ENCODE peak calls at places on chromosomes 12 and 14, in nine cellular contexts. U is dorsolateral prefrontal cortex, N is GM12865, V is astrocyte of the cerebellum, J is neural crest cell, K is epithelial cell of esophagus, Z is H9, M is progenitor cell of endocrine pancreas, Y is GM23338. L is an unnamed sample.

GRCh38 chr12:42819801-42820200 is 230.3 kb upstream of the PRICKLE1 start:
- DNase-seq in Z (no peak), J (no peak), Y (no peak), K (no peak), V (no peak), N (no peak), M (no peak), U (no peak), L (no peak)

GRCh38 chr12:51368640-51369517 is 22.3 kb downstream of the GALNT6 start:
- DNase-seq in V (peak; percentile 20), M (no peak), N (peak; percentile 98), Z (peak; percentile 82), U (no peak), Y (peak; percentile 55), K (no peak), J (no peak), L (no peak)

GRCh38 chr12:45327823-45328383 is 112.0 kb downstream of the ANO6 start:
- DNase-seq in K (peak; percentile 16), M (no peak), U (no peak), N (no peak), J (no peak), Z (no peak), Y (peak; percentile 23), V (no peak), L (no peak)

GRCh38 chr12:124564232-124564958 is 3.0 kb downstream of the NCOR2 start:
- DNase-seq in Z (no peak), J (no peak), N (no peak), V (no peak), K (no peak), M (no peak), U (no peak), Y (peak; percentile 57), L (no peak)

GRCh38 chr14:21090194-21090939 is 8.1 kb downstream of the ZNF219 start:
- DNase-seq in Y (peak; percentile 87), J (no peak), K (no peak), U (no peak), M (no peak), Z (peak; percentile 75), V (no peak), N (no peak), L (no peak)

GRCh38 chr14:81776531-81776930 is 242.9 kb upstream of the SEL1L start:
- DNase-seq in M (no peak), U (no peak), J (no peak), K (no peak), N (no peak), V (no peak), Z (no peak), Y (no peak), L (no peak)

GRCh38 chr12:25689996-25690501 is 137.0 kb upstream of the LMNTD1 start:
- DNase-seq in U (no peak), K (peak; percentile 53), M (no peak), J (no peak), Z (no peak), Y (no peak), V (no peak), N (no peak), L (no peak)

GRCh38 chr14:100531152-100531551 is 56.1 kb downstream of the BEGAIN start:
- DNase-seq in N (no peak), J (no peak), Y (no peak), K (no peak), M (no peak), Z (no peak), V (no peak), U (peak; percentile 9), L (no peak)

GRCh38 chr12:22163594-22163993 is 117.6 kb downstream of the CMAS start:
- DNase-seq in Y (no peak), Z (no peak), V (no peak), J (no peak), N (no peak), M (no peak), U (no peak), K (no peak), L (no peak)

GRCh38 chr14:24310666-24311604 is at the start of gene LTB4R:
- DNase-seq in N (peak; percentile 87), Z (no peak), U (no peak), M (no peak), Y (peak; percentile 79), J (no peak), K (peak; percentile 70), V (peak; percentile 42), L (no peak)

GRCh38 chr12:121809712-121810116 is 5.9 kb downstream of the SETD1B start:
- DNase-seq in Z (no peak), M (no peak), Y (no peak), K (no peak), J (no peak), U (no peak), N (no peak), V (no peak), L (no peak)

GRCh38 chr14:58398895-58399294 is 3.2 kb downstream of the TOMM20L start:
- DNase-seq in K (no peak), N (no peak), U (no peak), V (no peak), Y (no peak), Z (no peak), J (no peak), M (no peak), L (no peak)

DNA sequence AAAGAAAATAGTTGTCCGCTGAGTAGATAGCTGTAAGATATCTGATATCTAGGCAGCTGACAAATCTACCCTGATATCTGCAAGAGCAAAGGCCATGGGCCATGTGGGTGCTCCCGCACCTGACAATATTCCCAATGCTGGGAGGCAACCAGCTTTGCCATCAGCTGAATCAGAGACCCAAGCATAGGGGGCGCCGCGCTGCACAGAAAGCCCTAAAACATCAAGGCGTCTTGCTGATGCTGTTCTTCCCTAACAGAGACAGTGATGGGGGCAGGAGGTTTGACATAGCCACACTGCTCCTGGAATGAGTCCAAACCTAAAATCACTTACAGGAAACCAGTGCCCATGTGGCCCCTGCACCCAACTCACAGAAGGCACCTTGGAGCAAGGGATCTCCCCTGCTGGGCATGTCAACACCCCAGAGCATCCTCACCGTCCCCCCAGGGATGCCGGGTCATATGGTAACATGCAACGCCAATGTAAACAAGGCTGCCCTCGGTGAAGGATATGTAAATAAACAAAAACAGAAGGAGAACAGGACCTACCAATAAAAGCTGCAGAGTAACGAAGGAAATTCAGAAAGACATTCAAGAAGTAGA is 199.5 kb downstream of the TMEM132D start:
- DNase-seq in N (no peak), U (no peak), Z (peak; percentile 61), Y (peak; percentile 35), K (no peak), V (no peak), M (no peak), J (no peak), L (no peak)
- TF ChIP-seq CTCF in N (no peak), U (no peak), Z (peak; percentile 62), Y (peak; percentile 45), K (no peak), V (no peak), M (no peak), J (no peak), L (no peak)

DNA sequence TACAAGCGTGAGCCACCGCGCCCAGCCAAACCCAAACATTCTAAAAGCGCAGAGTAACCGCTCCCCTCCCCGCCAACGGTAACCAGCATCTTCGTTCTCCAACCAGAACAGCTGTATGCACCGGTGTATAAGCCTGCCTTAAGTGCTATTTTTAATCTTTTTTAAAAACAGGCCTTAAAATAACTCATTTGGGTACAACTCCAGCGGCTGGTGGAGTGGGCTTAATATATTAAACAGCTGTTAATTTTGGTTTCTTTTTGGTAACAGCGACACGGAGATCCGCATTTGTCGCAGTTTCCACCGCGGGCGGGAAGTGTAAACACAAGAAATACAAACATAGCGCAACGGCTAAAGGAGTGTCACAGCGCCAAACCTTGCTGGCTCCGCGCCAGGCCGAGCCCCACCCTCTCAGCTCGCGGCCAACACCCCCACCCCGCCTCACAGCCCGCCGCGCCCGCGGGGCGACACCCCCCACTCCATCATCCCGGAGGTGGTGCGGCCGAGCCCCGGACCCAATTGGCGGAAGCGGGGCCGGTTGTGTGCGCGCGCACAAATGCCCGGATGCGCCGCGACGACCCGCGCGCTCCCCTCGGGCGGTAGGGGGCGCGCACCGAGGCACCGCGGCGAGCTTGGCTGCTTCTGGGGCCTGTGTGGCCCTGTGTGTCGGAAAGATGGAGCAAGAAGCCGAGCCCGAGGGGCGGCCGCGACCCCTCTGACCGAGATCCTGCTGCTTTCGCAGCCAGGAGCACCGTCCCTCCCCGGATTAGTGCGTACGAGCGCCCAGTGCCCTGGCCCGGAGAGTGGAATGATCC is at the start of gene MDM2:
- DNase-seq in Y (peak; percentile 95), U (peak; percentile 82), J (peak; percentile 89), Z (peak; percentile 98), M (peak; percentile 94), K (peak; percentile 87), N (peak; percentile 99), V (peak; percentile 60), L (peak; percentile 78)
- TF ChIP-seq CTCF in Y (peak; percentile 49), U (peak; percentile 70), J (peak; percentile 67), Z (peak; percentile 73), M (peak; percentile 73), K (peak; percentile 36), N (peak; percentile 74), V (peak; percentile 81), L (peak; percentile 50)

DNA sequence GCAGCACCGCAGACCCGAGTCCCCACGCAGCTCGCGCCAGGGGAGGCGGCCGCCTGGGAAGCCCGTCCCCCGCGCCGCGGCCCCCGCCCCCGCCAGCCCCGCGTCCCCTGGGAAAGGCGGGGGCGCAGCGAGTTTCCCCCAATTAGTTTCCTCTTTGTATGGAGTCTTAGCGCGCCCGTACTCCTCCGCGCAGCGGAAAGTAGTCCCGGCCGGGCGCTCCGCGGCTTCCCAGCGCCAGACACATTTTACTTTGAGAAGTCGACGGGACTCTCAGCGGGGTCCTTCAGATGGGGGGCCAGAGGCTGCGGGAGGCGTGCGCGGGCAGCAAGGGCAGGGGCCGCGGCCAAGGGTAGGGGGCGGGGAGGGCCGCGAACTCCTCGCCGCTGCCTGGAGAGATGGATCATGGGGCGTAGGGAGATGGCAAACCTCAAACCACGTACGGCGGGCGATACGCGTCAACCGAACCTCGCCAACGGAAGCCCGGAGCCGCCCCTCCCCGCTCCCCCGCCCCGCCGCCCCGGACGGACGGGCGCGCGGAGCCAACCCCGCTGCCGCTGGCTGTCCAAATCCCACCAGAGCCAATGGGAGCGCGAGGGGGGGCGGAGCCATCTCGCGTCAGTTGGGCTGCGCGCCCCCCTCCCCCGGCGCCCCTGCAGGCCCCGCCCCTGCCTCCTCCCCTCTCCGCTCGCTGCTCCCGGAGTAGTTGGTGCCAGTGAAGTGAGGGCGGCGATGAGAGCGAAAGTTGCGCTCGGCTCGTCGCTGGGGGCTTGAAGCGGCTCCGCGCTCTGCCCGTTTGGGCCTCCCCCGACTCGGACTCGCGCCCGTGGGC is at the start of gene RCOR1:
- DNase-seq in N (peak; percentile 99), M (peak; percentile 97), K (peak; percentile 98), U (peak; percentile 96), V (peak; percentile 92), Z (peak; percentile 98), Y (peak; percentile 98), J (peak; percentile 95), L (peak; percentile 97)
- TF ChIP-seq CTCF in N (no peak), M (no peak), K (no peak), U (no peak), V (no peak), Z (no peak), Y (no peak), J (no peak), L (no peak)

DNA sequence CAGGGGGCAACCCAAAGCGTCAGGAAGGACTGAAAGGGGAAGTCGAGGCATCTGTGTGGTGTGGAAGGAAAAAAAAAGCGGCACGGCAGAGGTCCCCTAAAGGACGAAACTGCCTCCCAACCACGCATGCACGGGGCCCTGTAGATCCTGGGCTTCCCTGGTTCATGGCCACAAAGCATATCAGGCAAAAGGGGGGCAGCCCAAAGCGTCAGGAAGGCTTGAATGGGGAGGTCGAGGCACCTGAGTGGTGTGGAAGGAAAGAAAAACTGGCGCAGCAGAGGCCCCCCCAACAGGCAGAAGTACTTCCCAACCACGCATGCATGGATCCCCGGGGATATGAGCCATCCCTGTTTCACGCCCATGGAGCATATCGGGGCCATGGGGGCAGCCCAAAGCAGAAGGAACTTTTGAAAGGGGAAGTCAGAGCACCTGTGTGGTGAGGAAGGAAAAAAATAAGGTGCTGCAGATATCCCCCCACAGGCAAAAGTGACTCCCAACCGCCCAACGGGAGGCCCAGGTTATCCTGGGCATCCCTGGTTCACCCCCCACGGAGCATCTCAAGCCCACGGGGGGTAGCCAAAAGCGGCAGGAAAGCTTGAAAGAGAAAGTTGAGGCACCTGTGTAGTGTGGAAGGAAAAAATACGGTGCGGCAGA is 581.2 kb downstream of the ALG10 start:
- DNase-seq in Z (no peak), M (no peak), V (no peak), N (no peak), U (peak; percentile 6), Y (no peak), K (no peak), J (no peak), L (no peak)
- TF ChIP-seq CTCF in Z (no peak), M (no peak), V (no peak), N (no peak), U (no peak), Y (no peak), K (no peak), J (no peak), L (no peak)